ENCODE peak calls at places on chromosomes 2 and 18, in five cellular contexts. I is heart right ventricle, U is suprapubic skin, A is WERI-Rb-1, Z is astrocyte. P is an unnamed sample. For H3K36me3, the result is how much of the 10 kb centered on the place peaks cover.

GRCh38 chr2:11419781-11420180 is 46.2 kb downstream of the E2F6 start:
- DNase-seq in I (no peak), A (no peak), Z (no peak), U (no peak), P (no peak)

GRCh38 chr2:238650536-238650935 is 197.3 kb upstream of the TWIST2 start:
- DNase-seq in Z (no peak), I (no peak), A (no peak), U (no peak), P (no peak)

GRCh38 chr18:76256897-76257500 is 238.0 kb downstream of the ZNF516 start:
- DNase-seq in Z (peak), I (no peak), U (no peak), A (peak), P (peak)

GRCh38 chr2:149719695-149720094 is 132.1 kb upstream of the MMADHC start:
- DNase-seq in A (no peak), I (no peak), Z (no peak), U (no peak), P (no peak)

GRCh38 chr18:56522826-56523225 is 115.6 kb downstream of the TXNL1 start:
- DNase-seq in U (no peak), I (no peak), A (no peak), Z (peak), P (no peak)

GRCh38 chr2:240480834-240481623 is 45.6 kb downstream of the GPC1 start:
- DNase-seq in I (no peak), A (no peak), Z (no peak), U (peak), P (peak)

GRCh38 chr2:26488463-26489212 is 10.7 kb upstream of the OTOF start:
- DNase-seq in U (no peak), A (no peak), Z (no peak), I (no peak), P (no peak)

GRCh38 chr2:200765139-200765951 is 46.4 kb upstream of the BZW1 start:
- DNase-seq in A (no peak), I (no peak), Z (peak), U (no peak), P (no peak)

GRCh38 chr2:85254540-85255261 is 73.1 kb downstream of the TGOLN2 start:
- DNase-seq in A (peak), I (no peak), Z (no peak), U (no peak), P (no peak)

GRCh38 chr18:25306671-25307070 is 45.3 kb downstream of the ZNF521 start:
- DNase-seq in A (no peak), Z (peak), U (no peak), I (no peak), P (no peak)

GRCh38 chr2:121205321-121205942 is 79.6 kb downstream of the TFCP2L1 start:
- DNase-seq in Z (peak), U (no peak), A (no peak), I (no peak), P (no peak)

GRCh38 chr2:70939847-70940580 is 4.3 kb downstream of the ATP6V1B1 start:
- DNase-seq in Z (no peak), A (no peak), U (peak), I (no peak), P (peak)

GRCh38 chr2:225288986-225289385 is 110.5 kb upstream of the NYAP2 start:
- DNase-seq in A (no peak), I (no peak), U (no peak), Z (peak), P (no peak)

GRCh38 chr2:201909961-201910361 is 103.6 kb downstream of the CDK15 start:
- DNase-seq in A (no peak), Z (peak), U (no peak), I (no peak), P (no peak)

GRCh38 chr2:210617732-210618330 is 61.4 kb downstream of the CPS1 start:
- DNase-seq in Z (peak), A (peak), I (no peak), U (no peak), P (no peak)

GRCh38 chr2:228986961-228987360 is 284.1 kb downstream of the PID1 start:
- DNase-seq in I (no peak), U (no peak), A (no peak), Z (no peak), P (no peak)

GRCh38 chr2:40315684-40316083 is 136.2 kb downstream of the SLC8A1 start:
- DNase-seq in Z (peak), U (no peak), A (no peak), I (no peak), P (no peak)

GRCh38 chr2:1654696-1655374 is 89.5 kb downstream of the PXDN start:
- DNase-seq in A (no peak), I (no peak), Z (no peak), U (no peak), P (no peak)

GRCh38 chr2:172461591-172462392 is 34.4 kb downstream of the ITGA6 start:
- DNase-seq in I (peak), Z (no peak), U (no peak), A (peak), P (peak)

GRCh38 chr18:7038330-7038846 is 79.2 kb downstream of the LAMA1 start:
- DNase-seq in I (peak), U (peak), Z (peak), A (peak), P (peak)

GRCh38 chr2:222613715-222614331 is 42.1 kb downstream of the FARSB start:
- DNase-seq in A (peak), I (no peak), U (no peak), Z (peak), P (peak)

GRCh38 chr18:57086163-57086562 is 60.7 kb upstream of the BOD1L2 start:
- DNase-seq in Z (no peak), I (no peak), A (no peak), U (no peak), P (no peak)

GRCh38 chr2:72144746-72145657 is 2.7 kb downstream of the CYP26B1 start:
- DNase-seq in I (peak), Z (no peak), U (no peak), A (peak), P (peak)

GRCh38 chr18:47929681-47930085 is 776 bp downstream of the SMAD2 start:
- DNase-seq in I (no peak), Z (no peak), A (no peak), U (no peak), P (no peak)

GRCh38 chr18:1659190-1659589 is 754.5 kb downstream of the ADCYAP1 start:
- DNase-seq in U (no peak), Z (no peak), I (no peak), A (no peak), P (no peak)

GRCh38 chr2:160257742-160258577 is 57.9 kb upstream of the ITGB6 start:
- DNase-seq in Z (no peak), U (no peak), A (no peak), I (no peak), P (no peak)

GRCh38 chr18:41858761-41859555 is 96.1 kb upstream of the PIK3C3 start:
- DNase-seq in U (no peak), A (no peak), I (no peak), Z (no peak), P (no peak)

GRCh38 chr2:216714412-216714775 is 19.0 kb upstream of the IGFBP5 start:
- DNase-seq in Z (peak), U (no peak), I (no peak), A (no peak), P (no peak)

GRCh38 chr2:119011162-119011909 is 69.3 kb downstream of the MARCO start:
- DNase-seq in A (peak), U (peak), I (peak), Z (peak), P (peak)

GRCh38 chr2:235432741-235433520 is 60.9 kb upstream of the AGAP1 start:
- DNase-seq in Z (no peak), A (no peak), I (no peak), U (no peak), P (no peak)

GRCh38 chr2:163187995-163188655 is 349.6 kb upstream of the KCNH7 start:
- DNase-seq in U (no peak), Z (peak), A (no peak), I (no peak), P (no peak)

GRCh38 chr2:214378455-214379103 is 32.3 kb upstream of the VWC2L start:
- DNase-seq in A (no peak), U (no peak), I (no peak), Z (no peak), P (peak)

GRCh38 chr2:27249077-27249890 is 13.6 kb downstream of the SLC30A3 start:
- DNase-seq in I (no peak), A (no peak), Z (peak), U (no peak), P (peak)

GRCh38 chr2:12352891-12353290 is 363.8 kb upstream of the TRIB2 start:
- DNase-seq in A (no peak), U (no peak), I (no peak), Z (no peak), P (no peak)

GRCh38 chr2:97740590-97741182 is 27.3 kb downstream of the ZAP70 start:
- DNase-seq in A (peak), Z (no peak), U (peak), I (peak), P (peak)
- H3K4me3 ChIP-seq in A (peak), Z (no peak), U (no peak), I (no peak), P (no peak)

DNA sequence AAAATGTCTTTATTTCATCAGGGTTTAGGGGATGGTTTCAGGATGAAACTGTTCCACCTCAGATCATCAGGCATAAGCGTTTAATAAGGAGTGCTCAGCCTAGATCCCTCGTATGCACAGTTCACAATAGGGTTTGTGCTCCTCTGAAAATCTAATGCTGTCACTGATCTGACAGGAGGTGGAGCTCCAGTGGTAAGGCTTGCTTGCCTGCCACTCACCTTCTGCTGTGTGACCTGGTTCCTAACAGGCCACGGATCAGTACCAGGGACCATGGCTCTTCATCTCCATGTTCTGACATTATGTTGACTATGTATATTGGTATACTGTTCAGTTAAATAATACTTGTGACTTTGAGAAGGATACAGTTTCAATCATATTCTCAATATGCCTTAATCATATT is 41.6 kb downstream of the PPIG start:
- DNase-seq in U (no peak), Z (no peak), A (no peak), I (no peak), P (no peak)
- H3K36me3 ChIP-seq in U (under half), Z (under half), A (under half), I (half or more), P (under half)

GRCh38 chr2:36480596-36480995 is 117.4 kb downstream of the FEZ2 start:
- DNase-seq in U (no peak), A (no peak), Z (no peak), I (no peak), P (no peak)

GRCh38 chr2:36478332-36478738 is 119.6 kb downstream of the FEZ2 start:
- DNase-seq in I (no peak), Z (peak), U (no peak), A (no peak), P (no peak)

GRCh38 chr2:36480028-36480427 is 117.9 kb downstream of the FEZ2 start:
- DNase-seq in Z (no peak), A (no peak), U (no peak), I (no peak), P (no peak)

GRCh38 chr2:36478999-36479398 is 119.0 kb downstream of the FEZ2 start:
- DNase-seq in I (no peak), A (no peak), Z (no peak), U (no peak), P (no peak)

GRCh38 chr2:36479406-36479805 is 118.6 kb downstream of the FEZ2 start:
- DNase-seq in U (no peak), I (no peak), A (no peak), Z (no peak), P (no peak)
- H3K4me3 ChIP-seq in U (no peak), I (no peak), A (no peak), Z (no peak), P (no peak)

GRCh38 chr18:70148039-70148438 is 57.4 kb downstream of the RTTN start:
- DNase-seq in Z (no peak), A (no peak), U (no peak), I (no peak), P (no peak)

GRCh38 chr18:70151554-70152130 is 53.8 kb downstream of the RTTN start:
- DNase-seq in U (no peak), I (no peak), A (no peak), Z (no peak), P (no peak)

GRCh38 chr18:70149616-70150301 is 55.7 kb downstream of the RTTN start:
- DNase-seq in I (no peak), Z (no peak), A (no peak), U (no peak), P (no peak)

GRCh38 chr18:70148539-70148938 is 56.9 kb downstream of the RTTN start:
- DNase-seq in A (no peak), U (no peak), Z (no peak), I (no peak), P (no peak)

GRCh38 chr18:70149156-70149555 is 56.3 kb downstream of the RTTN start:
- DNase-seq in U (no peak), I (no peak), Z (no peak), A (no peak), P (no peak)
- H3K36me3 ChIP-seq in U (under half), I (half or more), Z (under half), A (under half), P (under half)

GRCh38 chr18:64416990-64417389 is 268.1 kb upstream of the LINC00305 start:
- DNase-seq in Z (no peak), U (no peak), I (no peak), A (no peak), P (peak)
- H3K4me3 ChIP-seq in Z (no peak), U (no peak), I (no peak), A (no peak), P (no peak)

DNA sequence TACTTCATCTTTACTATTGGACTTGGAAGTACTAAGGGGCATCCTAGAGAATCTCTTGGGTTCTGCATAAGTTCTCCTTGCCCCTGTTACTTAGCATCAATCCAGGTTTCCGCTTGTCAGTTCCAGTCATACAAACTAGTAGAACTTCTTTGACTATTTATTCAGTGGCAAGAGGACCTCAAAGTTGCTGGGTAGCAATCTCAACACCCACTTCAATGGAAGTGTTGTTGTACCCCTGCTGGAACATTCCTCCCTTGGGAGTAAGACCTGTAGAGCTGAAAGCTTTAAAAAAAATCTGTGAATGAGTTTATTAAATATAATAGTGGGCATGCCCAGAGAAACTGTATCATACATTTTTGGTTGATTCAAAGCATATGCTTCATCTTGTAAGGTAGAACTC is 27.0 kb downstream of the BIRC6 start:
- DNase-seq in A (no peak), Z (no peak), U (no peak), I (no peak), P (no peak)
- H3K36me3 ChIP-seq in A (half or more), Z (under half), U (under half), I (half or more), P (under half)

DNA sequence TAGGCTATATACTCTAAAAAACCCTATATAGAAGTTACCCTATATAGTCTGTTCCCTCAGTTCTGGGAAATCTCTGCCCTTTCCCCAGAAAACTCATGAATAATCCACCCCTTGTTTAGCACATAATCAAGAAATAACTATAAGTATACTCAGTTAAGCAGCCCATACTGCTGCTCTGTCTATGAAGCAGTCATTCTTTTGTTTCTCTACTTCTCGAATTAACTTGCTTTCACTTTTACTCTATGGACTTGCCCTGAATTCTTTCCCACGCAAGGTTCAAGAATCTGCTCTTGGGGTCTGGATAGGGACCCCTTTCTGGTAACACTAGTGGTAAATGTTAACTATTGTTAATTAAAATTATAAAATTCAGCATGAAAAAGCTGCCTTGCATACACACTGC is 17.4 kb upstream of the AP1S3 start:
- DNase-seq in I (no peak), Z (no peak), U (no peak), A (no peak), P (no peak)
- H3K4me3 ChIP-seq in I (no peak), Z (no peak), U (no peak), A (no peak), P (no peak)

GRCh38 chr2:179990676-179991317 is 16.3 kb downstream of the CWC22 start:
- DNase-seq in A (no peak), Z (no peak), U (no peak), I (no peak), P (no peak)

GRCh38 chr2:179995735-179996134 is 11.4 kb downstream of the CWC22 start:
- DNase-seq in U (no peak), Z (no peak), A (no peak), I (no peak), P (no peak)

GRCh38 chr2:179987916-179988315 is 19.2 kb downstream of the CWC22 start:
- DNase-seq in I (no peak), A (no peak), Z (no peak), U (no peak), P (peak)

DNA sequence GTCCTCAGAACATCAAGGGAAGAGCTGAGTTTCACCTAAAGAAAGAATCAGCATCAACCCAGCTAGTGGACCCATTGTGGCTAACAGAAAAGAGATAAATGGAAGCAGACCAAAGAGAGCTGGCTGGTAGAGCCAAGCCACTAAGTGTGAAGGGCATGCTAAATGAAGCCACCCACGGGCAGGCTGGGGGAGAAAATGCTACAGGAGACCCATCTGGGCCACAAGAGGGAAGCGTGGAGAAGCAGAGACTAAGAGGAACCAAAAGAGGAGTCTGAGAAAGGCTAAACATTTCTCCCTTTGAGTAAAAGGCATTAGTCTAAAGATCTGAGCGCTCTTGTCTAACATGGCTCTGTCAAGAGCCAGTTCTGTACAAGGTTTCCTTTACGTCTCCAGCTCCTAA is 15.8 kb downstream of the CWC22 start:
- DNase-seq in U (no peak), Z (no peak), A (peak), I (no peak), P (peak)
- H3K36me3 ChIP-seq in U (under half), Z (under half), A (under half), I (half or more), P (under half)